ENCODE peak calls at places on chromosome 1, in ten cellular contexts. One of them, this sample, is unnamed.
A peak's percentile ranks its signal among the peaks of the same experiment; 100 is the strongest.

GRCh38 chr1:15836772-15837669 is 10.5 kb upstream of the SPEN start:
- DNase-seq in dorsolateral prefrontal cortex: no peak
- DNase-seq in hepatocyte: peak; percentile 17
- DNase-seq in right lobe of liver: peak; percentile 65
- DNase-seq in stomach: peak; percentile 34
- DNase-seq in heart right ventricle: peak; percentile 35
- DNase-seq in endothelial cell: no peak
- DNase-seq in thoracic aorta: no peak
- DNase-seq in lung: peak; percentile 53
- DNase-seq in GM23338: peak; percentile 65
- DNase-seq in this sample: no peak

GRCh38 chr1:44114098-44114497 is 4.5 kb upstream of the KLF17 start:
- DNase-seq in GM23338: no peak
- DNase-seq in hepatocyte: no peak
- DNase-seq in right lobe of liver: no peak
- DNase-seq in stomach: no peak
- DNase-seq in heart right ventricle: no peak
- DNase-seq in thoracic aorta: no peak
- DNase-seq in endothelial cell: no peak
- DNase-seq in dorsolateral prefrontal cortex: no peak
- DNase-seq in lung: no peak
- DNase-seq in this sample: no peak

GRCh38 chr1:156268336-156268735 is 14.3 kb downstream of the SMG5 start:
- DNase-seq in thoracic aorta: no peak
- DNase-seq in lung: no peak
- DNase-seq in heart right ventricle: no peak
- DNase-seq in endothelial cell: no peak
- DNase-seq in stomach: no peak
- DNase-seq in right lobe of liver: no peak
- DNase-seq in hepatocyte: no peak
- DNase-seq in GM23338: no peak
- DNase-seq in dorsolateral prefrontal cortex: no peak
- DNase-seq in this sample: peak; percentile 61

GRCh38 chr1:31183927-31184554 is 55.6 kb downstream of the NKAIN1 start:
- DNase-seq in thoracic aorta: no peak
- DNase-seq in stomach: peak; percentile 36
- DNase-seq in heart right ventricle: peak; percentile 34
- DNase-seq in endothelial cell: peak; percentile 78
- DNase-seq in lung: no peak
- DNase-seq in right lobe of liver: no peak
- DNase-seq in hepatocyte: peak; percentile 72
- DNase-seq in GM23338: peak; percentile 90
- DNase-seq in dorsolateral prefrontal cortex: no peak
- DNase-seq in this sample: peak; percentile 61

GRCh38 chr1:202154148-202154765 is 6.1 kb downstream of the PTPN7 start:
- DNase-seq in right lobe of liver: no peak
- DNase-seq in heart right ventricle: no peak
- DNase-seq in GM23338: no peak
- DNase-seq in hepatocyte: no peak
- DNase-seq in thoracic aorta: no peak
- DNase-seq in endothelial cell: no peak
- DNase-seq in dorsolateral prefrontal cortex: no peak
- DNase-seq in stomach: no peak
- DNase-seq in lung: no peak
- DNase-seq in this sample: no peak

GRCh38 chr1:229844675-229845074 is 218.6 kb downstream of the URB2 start:
- DNase-seq in endothelial cell: no peak
- DNase-seq in GM23338: no peak
- DNase-seq in stomach: peak; percentile 29
- DNase-seq in hepatocyte: peak; percentile 38
- DNase-seq in dorsolateral prefrontal cortex: no peak
- DNase-seq in lung: peak; percentile 47
- DNase-seq in right lobe of liver: no peak
- DNase-seq in thoracic aorta: no peak
- DNase-seq in heart right ventricle: no peak
- DNase-seq in this sample: no peak

GRCh38 chr1:93114403-93114802 is 35.3 kb downstream of the MTF2 start:
- DNase-seq in right lobe of liver: no peak
- DNase-seq in dorsolateral prefrontal cortex: no peak
- DNase-seq in endothelial cell: no peak
- DNase-seq in thoracic aorta: no peak
- DNase-seq in heart right ventricle: no peak
- DNase-seq in stomach: no peak
- DNase-seq in hepatocyte: no peak
- DNase-seq in GM23338: no peak
- DNase-seq in lung: no peak
- DNase-seq in this sample: no peak

GRCh38 chr1:197319631-197320030 is 51.6 kb downstream of the CRB1 start:
- DNase-seq in right lobe of liver: no peak
- DNase-seq in dorsolateral prefrontal cortex: no peak
- DNase-seq in stomach: no peak
- DNase-seq in heart right ventricle: no peak
- DNase-seq in GM23338: no peak
- DNase-seq in hepatocyte: no peak
- DNase-seq in endothelial cell: no peak
- DNase-seq in lung: no peak
- DNase-seq in thoracic aorta: no peak
- DNase-seq in this sample: no peak

GRCh38 chr1:106676021-106676420 is 380.5 kb upstream of the PRMT6 start:
- DNase-seq in right lobe of liver: no peak
- DNase-seq in thoracic aorta: no peak
- DNase-seq in GM23338: no peak
- DNase-seq in lung: no peak
- DNase-seq in endothelial cell: no peak
- DNase-seq in dorsolateral prefrontal cortex: no peak
- DNase-seq in hepatocyte: no peak
- DNase-seq in heart right ventricle: no peak
- DNase-seq in stomach: no peak
- DNase-seq in this sample: peak; percentile 55

GRCh38 chr1:229149435-229149834 is 121.5 kb upstream of the RAB4A start:
- DNase-seq in thoracic aorta: no peak
- DNase-seq in stomach: no peak
- DNase-seq in endothelial cell: no peak
- DNase-seq in GM23338: no peak
- DNase-seq in hepatocyte: no peak
- DNase-seq in right lobe of liver: no peak
- DNase-seq in dorsolateral prefrontal cortex: no peak
- DNase-seq in heart right ventricle: no peak
- DNase-seq in lung: no peak
- DNase-seq in this sample: no peak

GRCh38 chr1:184462170-184462569 is 75.3 kb downstream of the C1orf21 start:
- DNase-seq in hepatocyte: no peak
- DNase-seq in right lobe of liver: no peak
- DNase-seq in GM23338: no peak
- DNase-seq in stomach: no peak
- DNase-seq in endothelial cell: no peak
- DNase-seq in lung: no peak
- DNase-seq in heart right ventricle: no peak
- DNase-seq in dorsolateral prefrontal cortex: no peak
- DNase-seq in thoracic aorta: no peak
- DNase-seq in this sample: no peak

GRCh38 chr1:61079898-61080336 is 2.4 kb upstream of the NFIA start:
- DNase-seq in GM23338: peak; percentile 88
- DNase-seq in thoracic aorta: peak; percentile 52
- DNase-seq in heart right ventricle: peak; percentile 87
- DNase-seq in right lobe of liver: peak; percentile 75
- DNase-seq in lung: peak; percentile 79
- DNase-seq in hepatocyte: peak; percentile 88
- DNase-seq in stomach: peak; percentile 82
- DNase-seq in dorsolateral prefrontal cortex: peak; percentile 78
- DNase-seq in endothelial cell: no peak
- DNase-seq in this sample: peak; percentile 86

GRCh38 chr1:63821650-63822049 is 47.8 kb downstream of the ROR1 start:
- DNase-seq in thoracic aorta: no peak
- DNase-seq in stomach: no peak
- DNase-seq in endothelial cell: no peak
- DNase-seq in GM23338: no peak
- DNase-seq in heart right ventricle: no peak
- DNase-seq in hepatocyte: peak; percentile 21
- DNase-seq in right lobe of liver: no peak
- DNase-seq in lung: no peak
- DNase-seq in dorsolateral prefrontal cortex: no peak
- DNase-seq in this sample: peak; percentile 45

GRCh38 chr1:162056043-162056442 is 13.4 kb upstream of the NOS1AP start:
- DNase-seq in hepatocyte: peak; percentile 77
- DNase-seq in right lobe of liver: peak; percentile 49
- DNase-seq in stomach: peak; percentile 70
- DNase-seq in heart right ventricle: peak; percentile 62
- DNase-seq in lung: peak; percentile 65
- DNase-seq in thoracic aorta: no peak
- DNase-seq in dorsolateral prefrontal cortex: peak; percentile 54
- DNase-seq in GM23338: peak; percentile 94
- DNase-seq in endothelial cell: peak; percentile 79
- DNase-seq in this sample: peak; percentile 87
- TF ChIP-seq CTCF in hepatocyte: peak; percentile 89
- TF ChIP-seq CTCF in right lobe of liver: peak; percentile 84
- TF ChIP-seq CTCF in stomach: no peak
- TF ChIP-seq CTCF in heart right ventricle: peak; percentile 84
- TF ChIP-seq CTCF in lung: peak; percentile 88
- TF ChIP-seq CTCF in thoracic aorta: peak; percentile 83
- TF ChIP-seq CTCF in dorsolateral prefrontal cortex: peak; percentile 92
- TF ChIP-seq CTCF in GM23338: peak; percentile 95
- TF ChIP-seq CTCF in endothelial cell: peak; percentile 66
- TF ChIP-seq CTCF in this sample: peak; percentile 97

DNA sequence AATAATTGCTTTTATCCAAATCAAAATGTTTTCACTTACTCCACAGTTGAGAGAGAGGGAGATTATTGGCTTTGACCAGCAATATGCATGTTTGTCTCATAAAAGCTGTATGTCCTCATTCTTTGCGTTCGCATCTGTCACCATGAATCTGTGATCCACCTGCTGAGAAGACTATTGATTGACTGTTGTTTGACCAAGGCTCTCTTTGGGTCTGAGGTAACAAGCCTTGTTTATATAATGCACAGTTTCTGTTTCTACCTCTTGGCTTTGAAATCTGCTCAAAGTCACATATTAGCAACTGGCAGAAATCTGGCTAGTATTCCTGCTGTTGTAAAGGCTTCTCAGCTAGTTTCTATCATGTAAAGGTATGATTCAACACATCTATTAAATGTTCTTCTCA is 157.0 kb downstream of the LYPLAL1 start:
- DNase-seq in endothelial cell: no peak
- DNase-seq in hepatocyte: no peak
- DNase-seq in stomach: no peak
- DNase-seq in thoracic aorta: no peak
- DNase-seq in dorsolateral prefrontal cortex: no peak
- DNase-seq in GM23338: no peak
- DNase-seq in heart right ventricle: no peak
- DNase-seq in right lobe of liver: no peak
- DNase-seq in lung: no peak
- DNase-seq in this sample: no peak
- TF ChIP-seq CTCF in endothelial cell: no peak
- TF ChIP-seq CTCF in hepatocyte: no peak
- TF ChIP-seq CTCF in stomach: no peak
- TF ChIP-seq CTCF in thoracic aorta: no peak
- TF ChIP-seq CTCF in dorsolateral prefrontal cortex: no peak
- TF ChIP-seq CTCF in GM23338: no peak
- TF ChIP-seq CTCF in heart right ventricle: no peak
- TF ChIP-seq CTCF in right lobe of liver: no peak
- TF ChIP-seq CTCF in lung: no peak
- TF ChIP-seq CTCF in this sample: no peak

GRCh38 chr1:153354515-153355193 is 3.0 kb upstream of the S100A9 start:
- DNase-seq in dorsolateral prefrontal cortex: no peak
- DNase-seq in stomach: no peak
- DNase-seq in right lobe of liver: no peak
- DNase-seq in endothelial cell: no peak
- DNase-seq in heart right ventricle: no peak
- DNase-seq in lung: no peak
- DNase-seq in GM23338: peak; percentile 13
- DNase-seq in thoracic aorta: no peak
- DNase-seq in hepatocyte: no peak
- DNase-seq in this sample: no peak
- TF ChIP-seq CTCF in dorsolateral prefrontal cortex: no peak
- TF ChIP-seq CTCF in stomach: no peak
- TF ChIP-seq CTCF in right lobe of liver: no peak
- TF ChIP-seq CTCF in endothelial cell: no peak
- TF ChIP-seq CTCF in heart right ventricle: no peak
- TF ChIP-seq CTCF in lung: no peak
- TF ChIP-seq CTCF in GM23338: no peak
- TF ChIP-seq CTCF in thoracic aorta: no peak
- TF ChIP-seq CTCF in hepatocyte: no peak
- TF ChIP-seq CTCF in this sample: no peak

GRCh38 chr1:231021540-231022031 is 18.5 kb downstream of the FAM89A start:
- DNase-seq in thoracic aorta: no peak
- DNase-seq in stomach: no peak
- DNase-seq in endothelial cell: no peak
- DNase-seq in heart right ventricle: no peak
- DNase-seq in hepatocyte: no peak
- DNase-seq in dorsolateral prefrontal cortex: no peak
- DNase-seq in right lobe of liver: no peak
- DNase-seq in lung: peak; percentile 28
- DNase-seq in GM23338: no peak
- DNase-seq in this sample: peak; percentile 23

GRCh38 chr1:231023150-231023549 is 16.9 kb downstream of the FAM89A start:
- DNase-seq in hepatocyte: no peak
- DNase-seq in heart right ventricle: no peak
- DNase-seq in stomach: no peak
- DNase-seq in GM23338: no peak
- DNase-seq in lung: peak; percentile 26
- DNase-seq in right lobe of liver: no peak
- DNase-seq in dorsolateral prefrontal cortex: no peak
- DNase-seq in thoracic aorta: no peak
- DNase-seq in endothelial cell: no peak
- DNase-seq in this sample: no peak

GRCh38 chr1:231019711-231020110 is 20.3 kb downstream of the FAM89A start:
- DNase-seq in stomach: no peak
- DNase-seq in heart right ventricle: no peak
- DNase-seq in GM23338: no peak
- DNase-seq in thoracic aorta: no peak
- DNase-seq in endothelial cell: no peak
- DNase-seq in right lobe of liver: no peak
- DNase-seq in lung: peak; percentile 19
- DNase-seq in dorsolateral prefrontal cortex: no peak
- DNase-seq in hepatocyte: no peak
- DNase-seq in this sample: no peak

GRCh38 chr1:231020816-231021215 is 19.2 kb downstream of the FAM89A start:
- DNase-seq in stomach: no peak
- DNase-seq in hepatocyte: peak; percentile 36
- DNase-seq in dorsolateral prefrontal cortex: no peak
- DNase-seq in heart right ventricle: no peak
- DNase-seq in endothelial cell: no peak
- DNase-seq in lung: peak; percentile 25
- DNase-seq in GM23338: peak; percentile 59
- DNase-seq in thoracic aorta: no peak
- DNase-seq in right lobe of liver: no peak
- DNase-seq in this sample: peak; percentile 38

DNA sequence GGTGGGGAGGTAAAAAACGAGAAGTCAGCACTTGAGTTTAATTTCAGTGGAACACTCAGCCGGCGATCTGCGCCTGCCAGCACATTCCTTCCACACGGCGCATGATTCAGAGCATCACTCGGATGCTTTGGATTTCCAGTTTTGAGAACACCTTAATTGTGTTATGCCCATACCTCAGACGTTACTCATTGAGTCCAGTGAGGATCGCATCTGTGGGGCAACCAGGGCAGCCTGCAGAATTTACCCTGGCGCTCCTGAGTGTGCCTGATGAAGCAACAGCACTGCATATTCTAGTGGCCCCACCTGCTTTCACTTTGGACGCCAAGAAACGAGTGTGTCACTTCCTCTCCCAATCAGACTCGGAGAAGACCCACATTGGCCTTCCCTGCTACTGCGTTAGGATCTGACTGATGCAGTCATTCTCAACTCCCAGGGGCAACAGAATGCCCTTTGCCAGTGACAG is 19.9 kb downstream of the FAM89A start:
- DNase-seq in lung: peak; percentile 31
- DNase-seq in heart right ventricle: peak; percentile 21
- DNase-seq in endothelial cell: no peak
- DNase-seq in dorsolateral prefrontal cortex: no peak
- DNase-seq in thoracic aorta: no peak
- DNase-seq in GM23338: peak; percentile 11
- DNase-seq in stomach: no peak
- DNase-seq in right lobe of liver: no peak
- DNase-seq in hepatocyte: no peak
- DNase-seq in this sample: peak; percentile 45
- TF ChIP-seq CTCF in lung: no peak
- TF ChIP-seq CTCF in heart right ventricle: no peak
- TF ChIP-seq CTCF in endothelial cell: no peak
- TF ChIP-seq CTCF in dorsolateral prefrontal cortex: no peak
- TF ChIP-seq CTCF in thoracic aorta: no peak
- TF ChIP-seq CTCF in GM23338: peak; percentile 31
- TF ChIP-seq CTCF in stomach: no peak
- TF ChIP-seq CTCF in right lobe of liver: no peak
- TF ChIP-seq CTCF in hepatocyte: peak; percentile 5
- TF ChIP-seq CTCF in this sample: peak; percentile 34

This sample was measured in choroid plexus epithelial cell.